ENCODE peak calls at places on chromosomes 4 and X, in eight cellular contexts. J is GM23248, N is transverse colon, C is SJSA1, Q is neuronal stem cell, G is upper lobe of right lung, I is ovary, E is tibial artery. M is an unnamed sample.

GRCh38 chrX:108736509-108737479 is at the start of gene IRS4:
- DNase-seq in N (no peak), E (no peak), Q (peak; percentile 90), C (no peak), J (peak; percentile 36), G (no peak), I (peak; percentile 71), M (no peak)

GRCh38 chrX:41332005-41332404 is 2.0 kb upstream of the DDX3X start:
- DNase-seq in C (no peak), Q (no peak), G (no peak), J (no peak), I (no peak), E (no peak), N (no peak), M (no peak)

GRCh38 chr4:147057631-147057980 is 111.9 kb upstream of the TTC29 start:
- DNase-seq in N (no peak), C (no peak), G (no peak), I (no peak), J (peak; percentile 53), Q (no peak), E (no peak), M (no peak)

GRCh38 chrX:32137525-32137924 is 1065.7 kb upstream of the FTHL17 start:
- DNase-seq in I (peak; percentile 16), J (peak; percentile 3), Q (peak; percentile 9), N (no peak), G (no peak), E (no peak), C (no peak), M (no peak)

GRCh38 chrX:32016195-32016594 is 944.4 kb upstream of the FTHL17 start:
- DNase-seq in N (no peak), J (no peak), E (no peak), Q (no peak), I (no peak), G (no peak), C (no peak), M (no peak)

GRCh38 chr4:176309772-176310171 is 10.0 kb upstream of the SPCS3 start:
- DNase-seq in C (no peak), E (no peak), N (no peak), Q (no peak), I (no peak), J (peak; percentile 22), G (no peak), M (no peak)

GRCh38 chrX:136863826-136864225 is 16.7 kb downstream of the RBMX start:
- DNase-seq in G (no peak), J (no peak), C (no peak), N (no peak), E (no peak), I (no peak), Q (no peak), M (no peak)

GRCh38 chrX:1462596-1463251 is 10.0 kb upstream of the ASMTL start:
- DNase-seq in C (peak; percentile 60), N (no peak), G (peak; percentile 17), E (peak; percentile 9), I (no peak), Q (no peak), J (peak; percentile 41), M (peak; percentile 94)

GRCh38 chrX:1601051-1601767 is 9.8 kb downstream of the AKAP17A start:
- DNase-seq in C (no peak), J (no peak), Q (no peak), G (peak; percentile 58), N (no peak), E (no peak), I (no peak), M (no peak)

GRCh38 chr4:40630335-40631021 is 814 bp upstream of the RBM47 start:
- DNase-seq in I (peak; percentile 31), J (no peak), E (peak; percentile 44), N (peak; percentile 80), G (peak; percentile 91), Q (no peak), C (no peak), M (no peak)

GRCh38 chr4:40629401-40630334 is at the start of gene RBM47:
- DNase-seq in E (peak; percentile 63), Q (peak; percentile 54), J (peak; percentile 76), I (peak; percentile 65), G (peak; percentile 94), N (peak; percentile 89), C (no peak), M (peak; percentile 13)

GRCh38 chr4:40628888-40629287 is 776 bp downstream of the RBM47 start:
- DNase-seq in E (no peak), Q (no peak), C (no peak), J (peak; percentile 22), I (no peak), G (no peak), N (no peak), M (no peak)

GRCh38 chr4:40626183-40626990 is 3.3 kb downstream of the RBM47 start:
- DNase-seq in I (no peak), J (peak; percentile 12), N (no peak), G (no peak), C (no peak), E (no peak), Q (no peak), M (no peak)

DNA sequence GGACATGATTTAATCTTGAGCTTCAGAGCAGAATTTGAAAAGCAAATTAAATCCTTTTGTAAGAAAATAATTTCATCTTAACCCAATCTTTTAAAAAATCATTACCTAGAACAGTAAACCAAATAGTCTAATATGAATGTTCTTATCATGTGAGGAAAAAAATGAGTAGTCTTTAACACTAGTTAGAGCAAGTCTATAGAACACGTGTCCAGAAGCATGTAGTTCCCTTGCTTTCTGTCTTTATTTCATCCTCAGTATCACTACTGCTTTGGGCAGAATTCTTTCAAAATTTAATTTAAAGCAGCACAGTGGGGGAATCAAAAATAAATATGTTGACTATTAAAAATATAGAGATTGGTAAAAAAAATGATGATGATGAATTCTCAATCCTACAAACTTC is 2.1 kb downstream of the RBM47 start:
- DNase-seq in E (no peak), G (no peak), N (no peak), J (no peak), C (no peak), I (no peak), Q (no peak), M (no peak)
- H3K4me3 ChIP-seq in E (no peak overlapping the region), G (peak overlapping the region; percentile 67), N (no peak overlapping the region), J (no peak overlapping the region), C (no peak overlapping the region), I (no peak overlapping the region), Q (no peak overlapping the region), M (no peak overlapping the region)

GRCh38 chr4:69532125-69532524 is 36.4 kb upstream of the UGT2B4 start:
- DNase-seq in N (no peak), E (no peak), G (no peak), C (no peak), Q (no peak), J (no peak), I (no peak), M (no peak)

GRCh38 chr4:69536558-69536957 is 40.9 kb upstream of the UGT2B4 start:
- DNase-seq in C (no peak), Q (no peak), G (no peak), N (no peak), I (no peak), J (no peak), E (no peak), M (no peak)

GRCh38 chr4:69532886-69533506 is 37.3 kb upstream of the UGT2B4 start:
- DNase-seq in J (no peak), N (no peak), G (no peak), E (no peak), Q (no peak), I (no peak), C (no peak), M (no peak)

GRCh38 chr4:69534697-69535096 is 39.0 kb upstream of the UGT2B4 start:
- DNase-seq in C (no peak), N (no peak), E (no peak), I (no peak), Q (no peak), G (no peak), J (no peak), M (no peak)

GRCh38 chr4:69531251-69531650 is 35.5 kb upstream of the UGT2B4 start:
- DNase-seq in J (no peak), N (no peak), I (no peak), G (no peak), Q (no peak), C (no peak), E (no peak), M (no peak)
- H3K27ac ChIP-seq in J (no peak overlapping the region), N (no peak overlapping the region), I (no peak overlapping the region), G (no peak overlapping the region), Q (no peak overlapping the region), C (no peak overlapping the region), E (no peak overlapping the region), M (no peak overlapping the region)

DNA sequence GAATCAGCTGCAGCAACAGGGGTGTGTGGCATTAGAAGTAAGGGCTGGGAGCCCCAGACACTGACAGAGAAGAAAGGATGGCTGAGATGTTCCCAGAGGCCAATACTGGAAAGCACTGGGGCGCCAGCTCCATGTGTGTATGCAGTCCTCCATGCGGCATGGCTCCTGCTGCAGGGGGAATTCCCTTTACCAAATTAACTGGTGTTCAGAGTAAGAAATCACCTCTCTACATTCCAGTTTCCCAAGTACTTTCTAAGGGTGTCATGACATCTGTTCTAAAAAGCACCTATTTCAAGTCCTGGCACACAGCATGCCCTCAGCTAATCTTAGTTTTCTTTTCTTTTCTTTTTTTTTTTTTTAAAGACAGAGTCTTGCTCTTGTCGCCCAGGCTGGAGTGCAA is 98.0 kb downstream of the MAML3 start:
- DNase-seq in C (no peak), G (no peak), I (no peak), Q (no peak), N (no peak), E (no peak), J (no peak), M (no peak)
- H3K4me1 ChIP-seq in C (peaks cover 12% of the 10 kb centered on the region), G (peaks cover 17% of the 10 kb centered on the region), I (no peaks in the 10 kb centered on the region), Q (no peaks in the 10 kb centered on the region), N (peaks cover 13% of the 10 kb centered on the region), E (no peaks in the 10 kb centered on the region), J (peaks cover 10% of the 10 kb centered on the region), M (peaks cover 3% of the 10 kb centered on the region)

GRCh38 chr4:182065255-182065654 is 177.9 kb upstream of the TENM3 start:
- DNase-seq in C (no peak), G (no peak), J (no peak), E (no peak), N (no peak), Q (no peak), I (no peak), M (no peak)

GRCh38 chr4:182066037-182066436 is 177.2 kb upstream of the TENM3 start:
- DNase-seq in E (no peak), I (no peak), Q (no peak), J (no peak), N (no peak), G (no peak), C (no peak), M (no peak)

GRCh38 chr4:182062458-182062857 is 180.7 kb upstream of the TENM3 start:
- DNase-seq in N (no peak), C (no peak), E (no peak), Q (no peak), J (no peak), G (no peak), I (no peak), M (no peak)

GRCh38 chr4:182063651-182064050 is 179.6 kb upstream of the TENM3 start:
- DNase-seq in I (no peak), C (no peak), Q (no peak), E (no peak), G (no peak), N (no peak), J (no peak), M (no peak)

GRCh38 chr4:182062936-182063335 is 180.3 kb upstream of the TENM3 start:
- DNase-seq in N (no peak), E (no peak), G (no peak), J (peak; percentile 45), I (no peak), Q (no peak), C (no peak), M (no peak)
- H3K4me3 ChIP-seq in N (no peak overlapping the region), E (no peak overlapping the region), G (no peak overlapping the region), J (no peak overlapping the region), I (no peak overlapping the region), Q (no peak overlapping the region), C (no peak overlapping the region), M (no peak overlapping the region)

M was measured in CD8-positive, alpha-beta memory T cell.